ENCODE peak calls at places on chromosomes 7 and 10, in four cellular contexts. One of them, this sample, is unnamed.

GRCh38 chr7:70480913-70481579 is 650.9 kb upstream of the GALNT17 start:
- DNase-seq in nephron progenitor cell: no peak
- DNase-seq in RWPE1: peak; percentile 59
- DNase-seq in lower leg skin: no peak
- DNase-seq in this sample: no peak

GRCh38 chr10:76205361-76205760 is 773.9 kb downstream of the LRMDA start:
- DNase-seq in RWPE1: no peak
- DNase-seq in lower leg skin: no peak
- DNase-seq in nephron progenitor cell: no peak
- DNase-seq in this sample: no peak

GRCh38 chr10:59872892-59873463 is 33.4 kb downstream of the CCDC6 start:
- DNase-seq in nephron progenitor cell: no peak
- DNase-seq in lower leg skin: no peak
- DNase-seq in RWPE1: no peak
- DNase-seq in this sample: peak; percentile 27

GRCh38 chr10:12414278-12414988 is 65.1 kb downstream of the CAMK1D start:
- DNase-seq in nephron progenitor cell: no peak
- DNase-seq in lower leg skin: no peak
- DNase-seq in RWPE1: no peak
- DNase-seq in this sample: no peak

GRCh38 chr10:29728541-29729049 is 93.8 kb upstream of the SVIL start:
- DNase-seq in RWPE1: no peak
- DNase-seq in lower leg skin: no peak
- DNase-seq in nephron progenitor cell: peak; percentile 31
- DNase-seq in this sample: no peak

GRCh38 chr10:131178956-131179355 is 132.6 kb downstream of the TCERG1L start:
- DNase-seq in lower leg skin: peak; percentile 58
- DNase-seq in RWPE1: no peak
- DNase-seq in nephron progenitor cell: no peak
- DNase-seq in this sample: no peak

GRCh38 chr10:26372513-26373354 is 65.4 kb upstream of the APBB1IP start:
- DNase-seq in nephron progenitor cell: no peak
- DNase-seq in RWPE1: no peak
- DNase-seq in lower leg skin: no peak
- DNase-seq in this sample: peak; percentile 29

GRCh38 chr10:61541960-61542359 is 88.8 kb upstream of the TMEM26 start:
- DNase-seq in lower leg skin: no peak
- DNase-seq in nephron progenitor cell: no peak
- DNase-seq in RWPE1: no peak
- DNase-seq in this sample: no peak

GRCh38 chr10:129933456-129934092 is 30.5 kb downstream of the EBF3 start:
- DNase-seq in nephron progenitor cell: no peak
- DNase-seq in lower leg skin: no peak
- DNase-seq in RWPE1: no peak
- DNase-seq in this sample: no peak

GRCh38 chr7:28423919-28424514 is 11.7 kb downstream of the CREB5 start:
- DNase-seq in lower leg skin: no peak
- DNase-seq in nephron progenitor cell: no peak
- DNase-seq in RWPE1: no peak
- DNase-seq in this sample: no peak

GRCh38 chr7:98594787-98595186 is 22.3 kb upstream of the NPTX2 start:
- DNase-seq in lower leg skin: no peak
- DNase-seq in RWPE1: no peak
- DNase-seq in nephron progenitor cell: no peak
- DNase-seq in this sample: no peak

This sample was measured in pons.